ENCODE peak calls at places on chromosomes 3 and 15, in seven cellular contexts. H is mammary epithelial cell, W is tibial nerve, E is kidney, N is K562, Y is mesendoderm, Q is lower lobe of right lung. B is an unnamed sample. For H3K36me3, the result is how much of the 10 kb centered on the place peaks cover.

GRCh38 chr15:84878504-84878903 is 6.0 kb upstream of the SLC28A1 start:
- DNase-seq in H (peak), W (peak), E (no peak), N (peak), Y (peak), Q (peak), B (no peak)

GRCh38 chr3:47895241-47895640 is 92.3 kb downstream of the DHX30 start:
- DNase-seq in H (no peak), W (no peak), E (no peak), N (no peak), Y (no peak), Q (no peak), B (no peak)

GRCh38 chr3:125186800-125187598 is 25.5 kb downstream of the SLC12A8 start:
- DNase-seq in H (no peak), W (no peak), E (peak), N (no peak), Y (peak), Q (no peak), B (no peak)

GRCh38 chr3:42507252-42507651 is 4.8 kb downstream of the VIPR1 start:
- DNase-seq in H (peak), W (no peak), E (no peak), N (peak), Y (peak), Q (peak), B (no peak)

GRCh38 chr15:45469429-45469828 is 53.1 kb downstream of the SLC30A4 start:
- DNase-seq in H (no peak), W (no peak), E (no peak), N (no peak), Y (peak), Q (no peak), B (no peak)

GRCh38 chr3:150084128-150084527 is 113.4 kb upstream of the PFN2 start:
- DNase-seq in H (no peak), W (no peak), E (no peak), N (no peak), Y (no peak), Q (no peak), B (no peak)

GRCh38 chr3:95172144-95172543 is 1109.3 kb downstream of the NSUN3 start:
- DNase-seq in H (no peak), W (no peak), E (no peak), N (no peak), Y (no peak), Q (no peak), B (no peak)

GRCh38 chr3:13332158-13332557 is 88.0 kb downstream of the NUP210 start:
- DNase-seq in H (no peak), W (no peak), E (no peak), N (no peak), Y (no peak), Q (no peak), B (no peak)

GRCh38 chr3:49568965-49569364 is 14.7 kb downstream of the BSN start:
- DNase-seq in H (no peak), W (no peak), E (no peak), N (no peak), Y (no peak), Q (no peak), B (no peak)

GRCh38 chr3:53705774-53706173 is 140.4 kb downstream of the CHDH start:
- DNase-seq in H (no peak), W (no peak), E (no peak), N (no peak), Y (no peak), Q (peak), B (no peak)

GRCh38 chr3:129389572-129389937 is 38.9 kb downstream of the EFCAB12 start:
- DNase-seq in H (no peak), W (no peak), E (no peak), N (no peak), Y (no peak), Q (no peak), B (no peak)

GRCh38 chr15:41944313-41944940 is 27.9 kb downstream of the EHD4 start:
- DNase-seq in H (peak), W (no peak), E (no peak), N (no peak), Y (peak), Q (no peak), B (no peak)
- H3K4me3 ChIP-seq in H (no peak), W (no peak), E (no peak), N (no peak), Y (no peak), Q (no peak), B (no peak)

DNA sequence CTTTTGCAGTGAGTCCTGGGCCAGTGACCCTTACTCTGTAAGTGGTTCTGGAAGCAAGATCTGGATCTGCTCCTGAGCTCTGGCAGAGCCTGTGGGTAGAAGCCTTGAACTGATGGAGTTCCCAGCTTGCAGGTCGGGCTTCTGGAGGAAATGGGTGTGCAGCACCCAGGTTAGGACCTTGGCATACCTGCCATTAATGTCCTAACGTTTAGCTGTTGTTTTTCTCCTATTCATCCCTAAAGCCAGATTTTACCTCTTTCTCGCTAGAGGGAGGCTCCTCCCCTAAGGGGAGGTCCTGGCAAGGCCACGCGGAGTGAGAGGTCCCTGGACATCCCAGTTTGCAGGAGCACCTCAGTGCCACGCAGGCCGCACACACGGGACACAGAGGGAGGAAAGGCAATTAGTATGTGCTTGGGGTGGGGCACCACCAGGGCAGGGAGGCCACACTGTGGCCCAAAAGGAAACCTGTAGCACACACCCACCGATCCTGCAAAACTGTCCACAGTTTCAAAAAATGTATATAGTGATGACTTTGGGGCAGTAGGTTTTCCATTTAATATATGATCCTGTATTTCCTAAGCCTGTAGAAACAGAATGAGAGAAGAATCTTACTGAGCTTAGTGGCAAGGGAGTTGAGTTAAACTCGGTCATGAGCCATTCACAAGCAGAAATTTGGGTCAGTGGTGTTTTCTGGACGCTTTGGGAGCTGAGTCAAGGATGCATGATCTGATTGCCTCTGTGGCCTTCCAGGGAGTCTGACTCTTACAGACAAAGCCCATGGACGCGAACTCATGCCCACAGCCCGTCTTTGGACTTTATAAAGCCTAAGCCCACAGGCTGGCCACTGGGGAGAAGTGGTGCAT is 148.7 kb downstream of the LRRK1 start:
- DNase-seq in H (no peak), W (no peak), E (peak), N (no peak), Y (no peak), Q (peak), B (no peak)
- H3K36me3 ChIP-seq in H (under half), W (under half), E (under half), N (under half), Y (under half), Q (under half), B (under half)

GRCh38 chr3:187799942-187800637 is 54.8 kb upstream of the BCL6 start:
- DNase-seq in H (no peak), W (no peak), E (no peak), N (no peak), Y (no peak), Q (no peak), B (no peak)

GRCh38 chr3:187795207-187795960 is 50.1 kb upstream of the BCL6 start:
- DNase-seq in H (no peak), W (no peak), E (no peak), N (no peak), Y (no peak), Q (no peak), B (no peak)

GRCh38 chr3:187798126-187798525 is 52.9 kb upstream of the BCL6 start:
- DNase-seq in H (no peak), W (no peak), E (no peak), N (no peak), Y (peak), Q (no peak), B (no peak)

GRCh38 chr3:187801152-187801551 is 55.9 kb upstream of the BCL6 start:
- DNase-seq in H (no peak), W (no peak), E (no peak), N (no peak), Y (no peak), Q (no peak), B (no peak)

DNA sequence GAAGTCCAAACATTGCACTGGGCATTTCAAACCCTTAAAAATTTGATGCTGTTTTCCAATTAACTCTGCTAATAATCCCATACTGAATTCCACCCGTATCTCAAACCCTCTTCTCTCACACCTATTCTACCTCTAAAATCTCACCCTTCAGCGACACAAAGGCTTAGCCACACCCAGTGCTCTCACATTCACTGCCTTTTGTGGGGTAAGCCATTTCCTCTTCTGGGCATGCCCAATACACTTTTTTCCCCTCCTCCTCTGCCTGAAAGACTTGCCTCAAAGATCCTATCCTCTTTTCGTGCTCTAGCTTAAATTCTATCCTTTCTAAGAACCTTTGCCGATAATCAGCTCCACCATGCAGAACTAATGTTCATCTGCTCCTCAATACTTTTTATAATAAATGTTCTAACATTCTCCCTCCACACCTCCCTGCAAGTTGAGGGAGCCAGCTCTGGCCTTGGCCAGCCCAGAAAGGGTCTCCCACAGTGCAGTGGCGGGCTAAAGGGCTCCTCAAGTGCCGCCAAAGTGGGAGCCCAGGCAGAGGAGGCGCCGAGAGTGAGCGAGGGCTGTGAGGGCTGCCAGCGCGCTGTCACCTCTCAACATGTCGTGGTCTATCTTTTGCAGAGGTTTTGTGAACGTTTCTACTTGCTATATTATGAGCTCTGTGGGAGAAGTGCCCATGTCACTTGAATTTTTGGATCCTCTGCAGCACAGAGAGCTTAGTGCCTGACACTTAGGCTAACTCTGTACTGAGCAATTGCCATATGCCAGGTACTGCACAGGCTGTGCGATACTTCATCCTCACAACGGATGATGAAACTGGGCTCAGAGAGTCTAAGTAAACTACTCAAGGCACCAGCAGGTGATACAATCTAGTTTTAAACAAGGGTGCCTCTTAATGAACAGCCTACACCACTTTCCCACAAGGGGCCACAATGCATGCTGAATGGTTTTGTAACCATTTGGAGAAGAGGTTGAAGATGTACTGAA is 53.6 kb upstream of the BCL6 start:
- DNase-seq in H (no peak), W (no peak), E (no peak), N (no peak), Y (peak), Q (no peak), B (no peak)
- H3K4me3 ChIP-seq in H (no peak), W (no peak), E (no peak), N (no peak), Y (no peak), Q (no peak), B (no peak)

DNA sequence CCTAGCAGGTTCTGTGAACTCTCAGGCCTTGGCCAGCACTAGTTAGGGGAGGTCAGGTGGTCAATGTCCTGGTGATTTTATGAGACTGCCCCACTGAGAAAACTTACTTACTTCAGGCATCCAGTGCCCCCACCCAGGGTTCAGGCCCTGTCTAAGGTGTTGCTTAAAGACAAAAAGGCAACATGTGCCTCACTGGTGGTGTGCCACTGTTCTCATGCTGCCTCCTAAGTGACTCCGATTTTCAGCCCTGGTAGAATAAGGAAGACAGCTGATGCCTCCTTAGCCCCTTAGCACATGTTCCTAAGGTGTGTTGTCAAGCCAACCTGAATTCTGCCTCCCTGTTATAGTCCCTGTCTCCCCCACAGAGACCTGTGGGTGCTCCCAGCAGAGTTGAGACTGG is 5.3 kb downstream of the RBM15B start:
- DNase-seq in H (no peak), W (no peak), E (peak), N (no peak), Y (no peak), Q (no peak), B (no peak)
- H3K36me3 ChIP-seq in H (under half), W (under half), E (under half), N (half or more), Y (under half), Q (half or more), B (half or more)

DNA sequence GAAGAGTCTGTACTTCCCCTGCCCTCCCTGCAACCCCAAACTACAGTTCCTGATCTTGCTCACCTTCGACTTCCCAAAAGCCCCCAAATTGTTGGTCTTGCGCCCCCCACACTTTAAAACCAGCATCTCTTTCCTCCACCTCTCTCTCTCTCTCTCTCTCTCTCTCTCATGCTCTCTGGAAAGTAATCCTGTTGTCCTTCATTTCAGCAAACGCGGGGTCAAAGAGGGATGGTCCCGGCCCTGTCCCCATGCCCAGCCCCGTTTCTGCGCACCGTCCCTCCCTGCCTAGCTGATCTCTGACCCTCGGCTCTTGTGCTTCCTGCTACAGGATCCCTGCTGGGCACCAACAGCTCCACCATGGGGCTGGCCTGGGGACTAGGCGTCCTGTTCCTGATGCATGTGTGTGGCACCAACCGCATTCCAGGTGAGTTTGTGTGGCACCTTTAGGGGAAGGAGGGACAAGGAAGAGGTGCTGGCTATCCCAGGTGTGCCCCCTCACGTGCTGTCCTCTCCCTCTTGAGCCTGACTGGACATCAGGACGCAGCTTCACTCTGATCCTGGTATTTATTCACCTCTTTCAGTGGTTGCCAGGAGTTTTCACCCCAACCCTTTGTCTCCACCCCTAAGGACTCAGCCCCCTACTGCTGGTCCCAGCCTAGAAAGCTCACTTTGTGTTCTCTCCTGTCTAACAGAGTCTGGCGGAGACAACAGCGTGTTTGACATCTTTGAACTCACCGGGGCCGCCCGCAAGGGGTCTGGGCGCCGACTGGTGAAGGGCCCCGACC is 814 bp downstream of the THBS1 start:
- DNase-seq in H (peak), W (peak), E (peak), N (peak), Y (peak), Q (peak), B (no peak)
- H3K4me3 ChIP-seq in H (peak), W (peak), E (peak), N (no peak), Y (peak), Q (peak), B (no peak)

GRCh38 chr15:25067725-25068309 is 113.0 kb downstream of the SNRPN start:
- DNase-seq in H (no peak), W (no peak), E (peak), N (no peak), Y (no peak), Q (no peak), B (no peak)
- H3K36me3 ChIP-seq in H (under half), W (half or more), E (half or more), N (under half), Y (half or more), Q (half or more), B (half or more)

B was measured in effector memory CD4-positive, alpha-beta T cell.